ENCODE peak calls at places on chromosomes 7 and 10, in eight cellular contexts. M, T, O, I, V, B, U and Z are unnamed samples.

GRCh38 chr7:48084727-48085432 is 4.2 kb upstream of the UPP1 start:
- DNase-seq in M (peak; percentile 87), T (peak; percentile 99), O (peak; percentile 73), I (peak; percentile 40), V (peak; percentile 80), B (peak; percentile 90), U (no peak), Z (peak; percentile 94)

GRCh38 chr7:131026297-131027003 is 292.4 kb upstream of the KLF14 start:
- DNase-seq in M (no peak), T (peak; percentile 77), O (no peak), I (no peak), V (no peak), B (no peak), U (no peak), Z (no peak)

GRCh38 chr7:116780966-116781365 is 81.4 kb upstream of the CAPZA2 start:
- DNase-seq in M (no peak), T (no peak), O (no peak), I (no peak), V (no peak), B (no peak), U (no peak), Z (no peak)

GRCh38 chr10:24483701-24484100 is 240.0 kb downstream of the ARHGAP21 start:
- DNase-seq in M (peak; percentile 74), T (peak; percentile 28), O (no peak), I (no peak), V (no peak), B (no peak), U (no peak), Z (peak; percentile 91)

GRCh38 chr10:58350023-58350422 is 15.2 kb downstream of the UBE2D1 start:
- DNase-seq in M (no peak), T (no peak), O (no peak), I (no peak), V (no peak), B (no peak), U (no peak), Z (no peak)

GRCh38 chr10:25080880-25081581 is 64.6 kb downstream of the THNSL1 start:
- DNase-seq in M (peak; percentile 79), T (peak; percentile 83), O (peak; percentile 88), I (peak; percentile 66), V (peak; percentile 90), B (peak; percentile 30), U (peak; percentile 84), Z (peak; percentile 86)

GRCh38 chr10:21171197-21171935 is 274.3 kb upstream of the NEBL start:
- DNase-seq in M (peak; percentile 12), T (no peak), O (no peak), I (peak; percentile 66), V (peak; percentile 44), B (no peak), U (peak; percentile 61), Z (peak; percentile 43)

GRCh38 chr7:133860628-133861135 is 266.5 kb upstream of the LRGUK start:
- DNase-seq in M (no peak), T (peak; percentile 63), O (no peak), I (no peak), V (no peak), B (no peak), U (no peak), Z (no peak)

GRCh38 chr10:53361936-53362335 is 589.4 kb upstream of the MBL2 start:
- DNase-seq in M (no peak), T (no peak), O (no peak), I (no peak), V (no peak), B (no peak), U (no peak), Z (no peak)

GRCh38 chr7:69677905-69678793 is 79.9 kb downstream of the AUTS2 start:
- DNase-seq in M (no peak), T (no peak), O (no peak), I (no peak), V (no peak), B (no peak), U (no peak), Z (no peak)

GRCh38 chr7:32937344-32938174 is 19.7 kb upstream of the FKBP9 start:
- DNase-seq in M (no peak), T (peak; percentile 61), O (peak; percentile 40), I (peak; percentile 82), V (peak; percentile 61), B (no peak), U (no peak), Z (peak; percentile 16)

GRCh38 chr10:99292159-99292558 is 37.0 kb upstream of the CNNM1 start:
- DNase-seq in M (no peak), T (peak; percentile 67), O (no peak), I (no peak), V (no peak), B (no peak), U (no peak), Z (peak; percentile 54)

GRCh38 chr7:78448915-78449314 is 650.3 kb downstream of the PHTF2 start:
- DNase-seq in M (no peak), T (no peak), O (no peak), I (peak; percentile 4), V (no peak), B (no peak), U (no peak), Z (no peak)

GRCh38 chr10:117946525-117947070 is 100.1 kb downstream of the RAB11FIP2 start:
- DNase-seq in M (peak; percentile 46), T (peak; percentile 29), O (no peak), I (no peak), V (no peak), B (no peak), U (no peak), Z (no peak)

GRCh38 chr7:30070052-30070451 is 41.8 kb downstream of the PLEKHA8 start:
- DNase-seq in M (no peak), T (no peak), O (no peak), I (no peak), V (no peak), B (no peak), U (no peak), Z (no peak)

GRCh38 chr7:102933763-102934162 is 21.0 kb downstream of the LRRC17 start:
- DNase-seq in M (no peak), T (peak; percentile 97), O (no peak), I (peak; percentile 48), V (no peak), B (no peak), U (peak; percentile 60), Z (no peak)

GRCh38 chr10:61262486-61263261 is 190.5 kb downstream of the TMEM26 start:
- DNase-seq in M (no peak), T (peak; percentile 86), O (no peak), I (no peak), V (no peak), B (no peak), U (no peak), Z (no peak)

GRCh38 chr10:31757374-31757773 is 171.3 kb downstream of the ARHGAP12 start:
- DNase-seq in M (no peak), T (no peak), O (no peak), I (no peak), V (no peak), B (no peak), U (no peak), Z (no peak)

GRCh38 chr10:84846646-84847045 is 518.3 kb downstream of the CCSER2 start:
- DNase-seq in M (no peak), T (no peak), O (no peak), I (no peak), V (no peak), B (no peak), U (no peak), Z (no peak)

GRCh38 chr7:117892821-117893220 is 19.6 kb upstream of the CTTNBP2 start:
- DNase-seq in M (no peak), T (no peak), O (no peak), I (no peak), V (no peak), B (no peak), U (no peak), Z (no peak)

GRCh38 chr7:28904539-28905143 is 53.5 kb downstream of the TRIL start:
- DNase-seq in M (no peak), T (no peak), O (no peak), I (peak; percentile 41), V (no peak), B (no peak), U (no peak), Z (no peak)

GRCh38 chr10:77500754-77501151 is 136.9 kb downstream of the KCNMA1 start:
- DNase-seq in M (no peak), T (peak; percentile 26), O (no peak), I (no peak), V (no peak), B (no peak), U (no peak), Z (no peak)

GRCh38 chr7:135160098-135160857 is 10.2 kb downstream of the CYREN start:
- DNase-seq in M (no peak), T (peak; percentile 67), O (no peak), I (no peak), V (peak; percentile 90), B (no peak), U (no peak), Z (no peak)

GRCh38 chr10:113499066-113499465 is 53.8 kb upstream of the HABP2 start:
- DNase-seq in M (no peak), T (no peak), O (no peak), I (no peak), V (no peak), B (no peak), U (no peak), Z (no peak)
- TF ChIP-seq RAD21 in M (no peak), T (no peak), O (no peak), I (no peak), V (no peak), B (no peak), U (no peak), Z (no peak)

DNA sequence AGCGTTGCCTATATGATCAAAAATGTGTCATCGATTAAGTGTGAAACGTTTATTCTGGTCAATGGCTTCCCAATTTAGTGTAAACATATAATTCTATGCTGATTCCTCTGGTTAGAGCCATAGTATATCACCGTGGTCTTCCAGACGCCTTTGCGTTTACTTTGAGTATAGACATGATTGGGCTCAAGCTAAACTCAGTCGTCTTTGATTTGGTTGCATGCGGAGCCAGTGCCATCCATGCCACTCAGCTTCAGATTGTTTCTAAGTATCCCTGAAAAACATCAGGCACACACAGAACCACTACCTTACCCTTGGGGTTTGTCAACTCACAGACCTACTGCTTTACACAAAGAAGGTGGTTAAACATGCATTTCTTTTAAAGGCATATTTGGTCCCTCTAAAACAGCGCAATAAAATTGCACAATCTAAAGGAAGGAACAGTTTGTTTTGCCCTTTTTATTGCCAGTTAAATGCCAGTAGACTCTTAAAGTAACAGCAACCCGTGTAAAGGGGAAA is 273.6 kb upstream of the KLF6 start:
- DNase-seq in M (no peak), T (no peak), O (no peak), I (no peak), V (no peak), B (no peak), U (no peak), Z (peak; percentile 24)
- TF ChIP-seq RAD21 in M (no peak), T (no peak), O (no peak), I (no peak), V (no peak), B (no peak), U (no peak), Z (no peak)

GRCh38 chr7:19016140-19016539 is 101.3 kb downstream of the TWIST1 start:
- DNase-seq in M (no peak), T (peak; percentile 80), O (no peak), I (no peak), V (no peak), B (no peak), U (no peak), Z (no peak)
- TF ChIP-seq RAD21 in M (no peak), T (no peak), O (no peak), I (no peak), V (no peak), B (no peak), U (no peak), Z (no peak)

DNA sequence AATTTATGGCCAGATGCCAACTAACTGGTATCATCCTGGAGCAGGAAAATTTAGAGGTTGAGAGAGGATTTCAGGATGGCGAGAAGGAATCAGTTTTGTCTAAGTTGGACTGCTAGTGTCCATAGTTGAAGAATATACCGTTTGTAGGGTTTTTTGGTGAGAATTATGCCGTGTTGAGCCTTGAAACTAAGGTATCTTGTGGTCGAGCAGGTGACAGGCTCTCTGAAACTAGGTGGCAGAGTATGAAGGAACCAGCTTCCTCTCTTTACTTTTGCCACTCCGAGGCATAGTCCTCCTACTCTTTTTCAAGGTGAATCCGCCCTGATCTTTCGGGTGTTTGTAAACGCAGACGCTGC is 9.7 kb downstream of the MDFIC start:
- DNase-seq in M (no peak), T (no peak), O (no peak), I (no peak), V (no peak), B (no peak), U (no peak), Z (no peak)
- TF ChIP-seq RAD21 in M (no peak), T (no peak), O (no peak), I (no peak), V (no peak), B (no peak), U (no peak), Z (no peak)